ENCODE peak calls at places on chromosomes 13 and 19, in eight cellular contexts. E is brain microvascular endothelial cell, H is psoas muscle, Z is cardiac fibroblast, W is AG10803, V is PC-3, G is PC-9, I is foreskin fibroblast. A is an unnamed sample.

GRCh38 chr13:43981512-43982301 is 102.0 kb downstream of the LACC1 start:
- DNase-seq in G (no peak), W (no peak), H (no peak), Z (no peak), V (no peak), I (no peak), E (no peak), A (no peak)

GRCh38 chr19:1401138-1401888 is at the start of gene GAMT:
- DNase-seq in Z (no peak), H (no peak), W (peak), I (no peak), V (peak), E (no peak), G (peak), A (no peak)

GRCh38 chr19:2495651-2496316 is 19.9 kb downstream of the GADD45B start:
- DNase-seq in H (no peak), W (peak), I (no peak), E (no peak), Z (peak), G (peak), V (no peak), A (peak)

GRCh38 chr19:48806818-48807589 is 3.8 kb downstream of the BCAT2 start:
- DNase-seq in G (no peak), H (no peak), I (no peak), W (peak), Z (peak), V (peak), E (no peak), A (no peak)

GRCh38 chr13:57925250-57925649 is 293.7 kb downstream of the PCDH17 start:
- DNase-seq in H (no peak), I (no peak), W (no peak), Z (no peak), G (no peak), E (no peak), V (peak), A (no peak)

GRCh38 chr13:98026457-98026857 is 73.0 kb downstream of the IPO5 start:
- DNase-seq in Z (peak), W (peak), H (no peak), I (peak), V (no peak), G (no peak), E (no peak), A (no peak)

GRCh38 chr13:65836066-65836465 is 1394.1 kb downstream of the PCDH9 start:
- DNase-seq in V (no peak), W (no peak), I (no peak), H (no peak), E (no peak), Z (no peak), G (no peak), A (no peak)

GRCh38 chr19:35846038-35846668 is 6.2 kb downstream of the NPHS1 start:
- DNase-seq in H (no peak), I (no peak), G (no peak), V (peak), E (no peak), Z (no peak), W (no peak), A (no peak)

GRCh38 chr13:66446413-66446812 is 783.7 kb downstream of the PCDH9 start:
- DNase-seq in I (no peak), G (no peak), H (no peak), Z (peak), V (peak), E (no peak), W (no peak), A (no peak)

GRCh38 chr19:35400773-35401100 is 29.9 kb downstream of the GPR42 start:
- DNase-seq in H (no peak), W (no peak), G (no peak), Z (no peak), E (no peak), I (no peak), V (no peak), A (no peak)

GRCh38 chr13:45863716-45864590 is 12.4 kb upstream of the SIAH3 start:
- DNase-seq in V (no peak), W (no peak), G (no peak), H (no peak), E (no peak), Z (no peak), I (no peak), A (no peak)

GRCh38 chr19:1392407-1392806 is 8.7 kb downstream of the NDUFS7 start:
- DNase-seq in E (no peak), H (no peak), Z (no peak), W (no peak), I (no peak), G (no peak), V (no peak), A (no peak)

GRCh38 chr19:49889687-49890348 is 6.9 kb downstream of the IL4I1 start:
- DNase-seq in Z (peak), I (peak), E (peak), G (peak), V (no peak), H (peak), W (peak), A (peak)

GRCh38 chr13:21463424-21463823 is 4.3 kb upstream of the ZDHHC20 start:
- DNase-seq in V (no peak), I (no peak), E (no peak), Z (no peak), H (no peak), W (no peak), G (no peak), A (no peak)
- H3K4me3 ChIP-seq in V (no peak), I (no peak), E (no peak), Z (no peak), H (no peak), W (no peak), G (no peak), A (no peak)

GRCh38 chr19:5775668-5776309 is 8.8 kb downstream of the PRR22 start:
- DNase-seq in Z (peak), H (no peak), E (peak), I (peak), W (peak), G (no peak), V (peak), A (no peak)
- H3K4me3 ChIP-seq in Z (no peak), H (no peak), E (no peak), I (no peak), W (no peak), G (no peak), V (no peak), A (no peak)

GRCh38 chr19:17266026-17266425 is 1.2 kb upstream of the BABAM1 start:
- DNase-seq in H (no peak), E (no peak), G (no peak), Z (no peak), W (no peak), I (no peak), V (no peak), A (no peak)
- H3K4me3 ChIP-seq in H (no peak), E (no peak), G (no peak), Z (no peak), W (no peak), I (no peak), V (no peak), A (no peak)

DNA sequence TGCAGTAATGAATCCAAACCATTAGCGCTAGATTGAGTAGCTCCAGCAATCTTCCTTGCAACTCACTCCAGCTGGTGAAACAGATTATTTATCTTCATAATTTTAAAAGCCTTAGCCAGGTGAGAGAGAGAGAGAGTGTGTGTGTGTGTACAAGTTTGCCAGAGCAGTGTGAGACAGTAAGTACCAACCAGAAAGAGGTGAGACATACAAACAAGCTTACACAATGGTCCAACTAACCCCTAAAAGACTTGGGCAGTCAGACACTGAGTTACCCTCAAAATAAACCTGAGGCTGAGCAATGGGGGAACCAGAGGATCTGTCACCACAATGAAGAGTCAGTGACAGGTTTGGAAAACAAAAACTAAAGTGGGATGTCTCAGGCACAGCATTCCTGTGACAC is 8.1 kb upstream of the THSD1 start:
- DNase-seq in E (no peak), V (no peak), G (no peak), I (no peak), H (no peak), Z (no peak), W (no peak), A (no peak)
- H3K4me3 ChIP-seq in E (no peak), V (no peak), G (no peak), I (no peak), H (no peak), Z (no peak), W (no peak), A (no peak)

DNA sequence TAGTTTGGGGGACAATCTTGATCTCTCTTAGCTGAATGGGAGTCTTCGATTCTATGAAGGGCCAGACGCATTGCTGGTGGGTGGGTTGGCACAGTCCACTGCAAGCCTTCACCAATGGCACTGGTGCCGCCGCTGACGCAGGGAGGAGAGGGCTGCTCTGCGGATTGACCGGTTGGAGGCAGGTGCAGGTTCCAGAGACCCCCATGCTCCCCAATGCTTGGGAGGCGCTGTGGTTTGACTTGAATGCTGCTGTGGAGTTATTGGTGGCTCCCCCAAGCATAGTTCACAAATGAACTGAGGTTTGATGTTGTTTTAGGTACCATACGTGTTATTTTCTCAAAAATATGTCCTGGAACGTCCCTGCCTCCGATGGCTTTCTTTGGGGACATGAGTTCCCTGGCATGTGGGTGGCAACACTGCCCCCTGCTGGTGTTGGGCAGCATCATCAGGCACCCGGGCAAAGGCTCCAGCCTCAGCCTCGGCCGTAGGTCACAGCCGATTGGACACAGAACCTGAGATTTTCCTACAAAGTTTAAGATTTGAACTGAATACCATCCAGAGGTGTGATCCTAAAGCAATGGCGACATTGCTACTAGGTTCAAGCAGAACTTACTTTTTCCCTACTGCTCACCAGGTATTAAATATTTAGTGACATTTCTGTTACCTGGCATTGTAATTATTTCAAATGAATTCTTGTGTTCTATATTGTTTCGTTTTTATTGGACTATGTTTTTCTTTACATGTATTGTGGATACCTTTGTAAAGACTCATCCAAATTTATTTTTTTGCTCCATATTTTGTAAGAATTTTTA is 95.5 kb downstream of the ANKRD10 start:
- DNase-seq in H (peak), E (peak), W (peak), G (peak), Z (peak), I (peak), V (peak), A (peak)
- H3K4me3 ChIP-seq in H (no peak), E (no peak), W (no peak), G (no peak), Z (no peak), I (no peak), V (peak), A (no peak)

A was measured in aorta.